ENCODE peak calls at places on chromosomes 3 and 15, in ten cellular contexts. One of them, this sample, is unnamed.

GRCh38 chr3:6448011-6448410 is 412.9 kb upstream of the GRM7 start:
- DNase-seq in glomerular endothelial cell: no peak
- DNase-seq in mesendoderm: no peak
- DNase-seq in head of caudate nucleus: no peak
- DNase-seq in astrocyte of the cerebellum: no peak
- DNase-seq in germinal center: no peak
- DNase-seq in NCI-H146: no peak
- DNase-seq in activated CD8-positive, alpha-beta T cell treated with anti-CD3 and anti-CD28 coated beads for 36 hours: no peak
- DNase-seq in HL-60: no peak
- DNase-seq in cardiac muscle cell: no peak
- DNase-seq in this sample: no peak

GRCh38 chr15:61888074-61888780 is 172.0 kb downstream of the VPS13C start:
- DNase-seq in glomerular endothelial cell: no peak
- DNase-seq in mesendoderm: no peak
- DNase-seq in head of caudate nucleus: no peak
- DNase-seq in astrocyte of the cerebellum: no peak
- DNase-seq in germinal center: no peak
- DNase-seq in NCI-H146: no peak
- DNase-seq in activated CD8-positive, alpha-beta T cell treated with anti-CD3 and anti-CD28 coated beads for 36 hours: no peak
- DNase-seq in HL-60: no peak
- DNase-seq in cardiac muscle cell: no peak
- DNase-seq in this sample: no peak

GRCh38 chr3:66095295-66096001 is 56.7 kb upstream of the MAGI1 start:
- DNase-seq in glomerular endothelial cell: no peak
- DNase-seq in mesendoderm: no peak
- DNase-seq in head of caudate nucleus: no peak
- DNase-seq in astrocyte of the cerebellum: no peak
- DNase-seq in germinal center: no peak
- DNase-seq in NCI-H146: no peak
- DNase-seq in activated CD8-positive, alpha-beta T cell treated with anti-CD3 and anti-CD28 coated beads for 36 hours: no peak
- DNase-seq in HL-60: no peak
- DNase-seq in cardiac muscle cell: no peak
- DNase-seq in this sample: no peak

GRCh38 chr3:25594007-25594502 is 70.7 kb downstream of the TOP2B start:
- DNase-seq in glomerular endothelial cell: peak
- DNase-seq in mesendoderm: peak
- DNase-seq in head of caudate nucleus: no peak
- DNase-seq in astrocyte of the cerebellum: peak
- DNase-seq in germinal center: peak
- DNase-seq in NCI-H146: no peak
- DNase-seq in activated CD8-positive, alpha-beta T cell treated with anti-CD3 and anti-CD28 coated beads for 36 hours: peak
- DNase-seq in HL-60: no peak
- DNase-seq in cardiac muscle cell: peak
- DNase-seq in this sample: no peak

GRCh38 chr3:58652624-58653023 is 13.9 kb downstream of the FAM3D start:
- DNase-seq in glomerular endothelial cell: no peak
- DNase-seq in mesendoderm: no peak
- DNase-seq in head of caudate nucleus: no peak
- DNase-seq in astrocyte of the cerebellum: no peak
- DNase-seq in germinal center: no peak
- DNase-seq in NCI-H146: no peak
- DNase-seq in activated CD8-positive, alpha-beta T cell treated with anti-CD3 and anti-CD28 coated beads for 36 hours: no peak
- DNase-seq in HL-60: no peak
- DNase-seq in cardiac muscle cell: no peak
- DNase-seq in this sample: no peak

GRCh38 chr3:11601446-11602241 is 42.1 kb downstream of the VGLL4 start:
- DNase-seq in glomerular endothelial cell: no peak
- DNase-seq in mesendoderm: peak
- DNase-seq in head of caudate nucleus: peak
- DNase-seq in astrocyte of the cerebellum: no peak
- DNase-seq in germinal center: peak
- DNase-seq in NCI-H146: no peak
- DNase-seq in activated CD8-positive, alpha-beta T cell treated with anti-CD3 and anti-CD28 coated beads for 36 hours: peak
- DNase-seq in HL-60: peak
- DNase-seq in cardiac muscle cell: no peak
- DNase-seq in this sample: peak

GRCh38 chr3:124599779-124600693 is 130.2 kb upstream of the UMPS start:
- DNase-seq in glomerular endothelial cell: no peak
- DNase-seq in mesendoderm: no peak
- DNase-seq in head of caudate nucleus: no peak
- DNase-seq in astrocyte of the cerebellum: no peak
- DNase-seq in germinal center: no peak
- DNase-seq in NCI-H146: no peak
- DNase-seq in activated CD8-positive, alpha-beta T cell treated with anti-CD3 and anti-CD28 coated beads for 36 hours: no peak
- DNase-seq in HL-60: no peak
- DNase-seq in cardiac muscle cell: peak
- DNase-seq in this sample: no peak

GRCh38 chr3:47108546-47108945 is 55.4 kb downstream of the SETD2 start:
- DNase-seq in glomerular endothelial cell: no peak
- DNase-seq in mesendoderm: peak
- DNase-seq in head of caudate nucleus: no peak
- DNase-seq in astrocyte of the cerebellum: peak
- DNase-seq in germinal center: no peak
- DNase-seq in NCI-H146: no peak
- DNase-seq in activated CD8-positive, alpha-beta T cell treated with anti-CD3 and anti-CD28 coated beads for 36 hours: no peak
- DNase-seq in HL-60: no peak
- DNase-seq in cardiac muscle cell: no peak
- DNase-seq in this sample: peak

GRCh38 chr15:56699743-56700142 is 33.6 kb downstream of the ZNF280D start:
- DNase-seq in glomerular endothelial cell: no peak
- DNase-seq in mesendoderm: no peak
- DNase-seq in head of caudate nucleus: no peak
- DNase-seq in astrocyte of the cerebellum: no peak
- DNase-seq in germinal center: no peak
- DNase-seq in NCI-H146: no peak
- DNase-seq in activated CD8-positive, alpha-beta T cell treated with anti-CD3 and anti-CD28 coated beads for 36 hours: no peak
- DNase-seq in HL-60: no peak
- DNase-seq in cardiac muscle cell: no peak
- DNase-seq in this sample: no peak

GRCh38 chr15:68252925-68253534 is 23.5 kb upstream of the CLN6 start:
- DNase-seq in glomerular endothelial cell: peak
- DNase-seq in mesendoderm: peak
- DNase-seq in head of caudate nucleus: peak
- DNase-seq in astrocyte of the cerebellum: peak
- DNase-seq in germinal center: peak
- DNase-seq in NCI-H146: peak
- DNase-seq in activated CD8-positive, alpha-beta T cell treated with anti-CD3 and anti-CD28 coated beads for 36 hours: peak
- DNase-seq in HL-60: peak
- DNase-seq in cardiac muscle cell: peak
- DNase-seq in this sample: no peak

GRCh38 chr3:42122261-42123011 is 31.3 kb downstream of the TRAK1 start:
- DNase-seq in glomerular endothelial cell: no peak
- DNase-seq in mesendoderm: peak
- DNase-seq in head of caudate nucleus: no peak
- DNase-seq in astrocyte of the cerebellum: no peak
- DNase-seq in germinal center: no peak
- DNase-seq in NCI-H146: no peak
- DNase-seq in activated CD8-positive, alpha-beta T cell treated with anti-CD3 and anti-CD28 coated beads for 36 hours: no peak
- DNase-seq in HL-60: no peak
- DNase-seq in cardiac muscle cell: no peak
- DNase-seq in this sample: no peak

GRCh38 chr3:131277836-131278497 is 103.6 kb upstream of the NUDT16 start:
- DNase-seq in glomerular endothelial cell: no peak
- DNase-seq in mesendoderm: no peak
- DNase-seq in head of caudate nucleus: no peak
- DNase-seq in astrocyte of the cerebellum: peak
- DNase-seq in germinal center: no peak
- DNase-seq in NCI-H146: no peak
- DNase-seq in activated CD8-positive, alpha-beta T cell treated with anti-CD3 and anti-CD28 coated beads for 36 hours: no peak
- DNase-seq in HL-60: no peak
- DNase-seq in cardiac muscle cell: no peak
- DNase-seq in this sample: no peak

GRCh38 chr3:159604151-159604581 is 384.5 kb upstream of the IL12A start:
- DNase-seq in glomerular endothelial cell: no peak
- DNase-seq in mesendoderm: no peak
- DNase-seq in head of caudate nucleus: no peak
- DNase-seq in astrocyte of the cerebellum: no peak
- DNase-seq in germinal center: no peak
- DNase-seq in NCI-H146: no peak
- DNase-seq in activated CD8-positive, alpha-beta T cell treated with anti-CD3 and anti-CD28 coated beads for 36 hours: no peak
- DNase-seq in HL-60: no peak
- DNase-seq in cardiac muscle cell: no peak
- DNase-seq in this sample: no peak

GRCh38 chr3:188888321-188889056 is 283.3 kb upstream of the TPRG1 start:
- DNase-seq in glomerular endothelial cell: no peak
- DNase-seq in mesendoderm: no peak
- DNase-seq in head of caudate nucleus: no peak
- DNase-seq in astrocyte of the cerebellum: no peak
- DNase-seq in germinal center: no peak
- DNase-seq in NCI-H146: no peak
- DNase-seq in activated CD8-positive, alpha-beta T cell treated with anti-CD3 and anti-CD28 coated beads for 36 hours: no peak
- DNase-seq in HL-60: no peak
- DNase-seq in cardiac muscle cell: no peak
- DNase-seq in this sample: no peak

GRCh38 chr3:10356461-10356897 is 35.6 kb upstream of the SEC13 start:
- DNase-seq in glomerular endothelial cell: no peak
- DNase-seq in mesendoderm: peak
- DNase-seq in head of caudate nucleus: no peak
- DNase-seq in astrocyte of the cerebellum: no peak
- DNase-seq in germinal center: no peak
- DNase-seq in NCI-H146: no peak
- DNase-seq in activated CD8-positive, alpha-beta T cell treated with anti-CD3 and anti-CD28 coated beads for 36 hours: no peak
- DNase-seq in HL-60: no peak
- DNase-seq in cardiac muscle cell: no peak
- DNase-seq in this sample: no peak

This sample was measured in H9.